ENCODE peak calls at places on chromosomes 13 and 19, in four cellular contexts. V, X, G and Y are unnamed samples.

GRCh38 chr19:23281663-23282276 is 31.6 kb upstream of the ZNF724 start:
- DNase-seq in V (no peak), X (no peak), G (peak), Y (peak)

GRCh38 chr19:18586311-18586710 is 2.3 kb upstream of the REX1BD start:
- DNase-seq in V (no peak), X (no peak), G (peak), Y (no peak)

GRCh38 chr13:79933389-79933788 is 407.5 kb downstream of the SPRY2 start:
- DNase-seq in V (no peak), X (no peak), G (no peak), Y (no peak)

GRCh38 chr13:58097831-58098230 is 466.3 kb downstream of the PCDH17 start:
- DNase-seq in V (no peak), X (no peak), G (no peak), Y (no peak)

GRCh38 chr13:76654263-76654662 is 231.9 kb downstream of the KCTD12 start:
- DNase-seq in V (no peak), X (no peak), G (no peak), Y (peak)

GRCh38 chr13:60047943-60048342 is 115.8 kb downstream of the DIAPH3 start:
- DNase-seq in V (no peak), X (peak), G (no peak), Y (no peak)

GRCh38 chr19:10517760-10518443 is 655 bp upstream of the S1PR5 start:
- DNase-seq in V (no peak), X (peak), G (peak), Y (no peak)

GRCh38 chr13:24097064-24097463 is 63.5 kb upstream of the SPATA13 start:
- DNase-seq in V (no peak), X (peak), G (peak), Y (no peak)